ENCODE peak calls at places on chromosomes 6 and 20, in five cellular contexts. C is EL; R is type B pancreatic cell; E is NCI-H1417; F is effector CD8-positive, alpha-beta T cell. I is an unnamed sample.

GRCh38 chr6:109793015-109793414 is 101.9 kb downstream of the FIG4 start:
- DNase-seq in C (no peak), R (no peak), E (no peak), F (no peak), I (no peak)

GRCh38 chr6:53294095-53294494 is 54.7 kb downstream of the ELOVL5 start:
- DNase-seq in C (peak), R (no peak), E (peak), F (peak), I (no peak)

GRCh38 chr20:20024942-20025341 is 7.8 kb downstream of the NAA20 start:
- DNase-seq in C (peak), R (no peak), E (no peak), F (no peak), I (no peak)

GRCh38 chr6:147905721-147906120 is 397.2 kb downstream of the SAMD5 start:
- DNase-seq in C (peak), R (no peak), E (no peak), F (no peak), I (no peak)

GRCh38 chr6:152745509-152746171 is 5.0 kb upstream of the VIP start:
- DNase-seq in C (no peak), R (no peak), E (no peak), F (no peak), I (no peak)

GRCh38 chr6:144939926-144940325 is 654.8 kb downstream of the UTRN start:
- DNase-seq in C (peak), R (no peak), E (no peak), F (no peak), I (no peak)

GRCh38 chr6:91904586-91904985 is 1317.7 kb upstream of the MAP3K7 start:
- DNase-seq in C (no peak), R (no peak), E (no peak), F (no peak), I (no peak)

GRCh38 chr6:26125015-26125690 is 37.9 kb downstream of the HFE start:
- DNase-seq in C (no peak), R (no peak), E (peak), F (no peak), I (no peak)

GRCh38 chr20:62376112-62377063 is 9.3 kb upstream of the LAMA5 start:
- DNase-seq in C (no peak), R (no peak), E (no peak), F (no peak), I (no peak)

I was measured in NCI-H1105.